ENCODE peak calls at places on chromosomes 6 and 20, in four cellular contexts. X, O, D and B are unnamed samples.

GRCh38 chr20:47878601-47879004 is 93.3 kb upstream of the SULF2 start:
- DNase-seq in D (no peak), O (no peak), X (no peak), B (peak; percentile 13)

GRCh38 chr6:93017213-93017612 is 402.1 kb downstream of the EPHA7 start:
- DNase-seq in O (no peak), D (no peak), X (no peak), B (no peak)

GRCh38 chr6:144351741-144352140 is 66.6 kb downstream of the UTRN start:
- DNase-seq in X (no peak), O (no peak), D (no peak), B (no peak)

GRCh38 chr20:61796738-61797137 is 268.9 kb downstream of the TAF4 start:
- DNase-seq in O (no peak), X (no peak), D (no peak), B (no peak)

GRCh38 chr6:131733376-131734016 is 22.7 kb upstream of the CTAGE9 start:
- DNase-seq in D (no peak), O (no peak), X (no peak), B (peak; percentile 27)

GRCh38 chr20:36754656-36755222 is 8.8 kb upstream of the NDRG3 start:
- DNase-seq in O (no peak), D (no peak), X (no peak), B (peak; percentile 53)

GRCh38 chr20:3633913-3634478 is 29.2 kb downstream of the GFRA4 start:
- DNase-seq in O (no peak), X (no peak), D (no peak), B (no peak)

GRCh38 chr6:16674666-16675392 is 86.4 kb downstream of the ATXN1 start:
- DNase-seq in X (no peak), D (no peak), O (no peak), B (no peak)

GRCh38 chr20:3420211-3420707 is 12.8 kb upstream of the DNAAF9 start:
- DNase-seq in D (peak; percentile 78), X (no peak), O (no peak), B (peak; percentile 93)

GRCh38 chr20:63227260-63227659 is 8.4 kb upstream of the BIRC7 start:
- DNase-seq in X (no peak), O (no peak), D (no peak), B (no peak)

GRCh38 chr6:28985396-28986164 is 19.5 kb downstream of the ZNF311 start:
- DNase-seq in D (peak; percentile 90), O (peak; percentile 86), X (peak; percentile 65), B (peak; percentile 97)

GRCh38 chr6:133286765-133287164 is 45.6 kb downstream of the EYA4 start:
- DNase-seq in O (no peak), X (no peak), D (no peak), B (no peak)

GRCh38 chr6:24777227-24777626 is 2.5 kb downstream of the GMNN start:
- DNase-seq in O (no peak), D (no peak), X (no peak), B (no peak)

GRCh38 chr6:41728073-41728936 is 7.1 kb downstream of the TFEB start:
- DNase-seq in D (peak; percentile 66), X (no peak), O (peak; percentile 59), B (no peak)

GRCh38 chr6:113843500-113844068 is 13.6 kb upstream of the MARCKS start:
- DNase-seq in O (no peak), X (no peak), D (no peak), B (no peak)

GRCh38 chr6:26026833-26027490 is 60.3 kb upstream of the HFE start:
- DNase-seq in D (peak; percentile 93), X (peak; percentile 88), O (peak; percentile 93), B (peak; percentile 97)

GRCh38 chr6:26024651-26025046 is 62.0 kb downstream of the TRIM38 start:
- DNase-seq in O (no peak), X (no peak), D (no peak), B (no peak)

GRCh38 chr6:26025047-26025893 is 62.0 kb upstream of the HFE start:
- DNase-seq in D (no peak), O (no peak), X (no peak), B (peak; percentile 61)

GRCh38 chr6:26027491-26028211 is 59.6 kb upstream of the HFE start:
- DNase-seq in O (no peak), D (no peak), X (no peak), B (no peak)

GRCh38 chr6:26025894-26026832 is 61.1 kb upstream of the HFE start:
- DNase-seq in X (peak; percentile 91), D (peak; percentile 96), O (peak; percentile 97), B (peak; percentile 92)
- H3K4me1 ChIP-seq in X (no peaks in the 10 kb centered on the region), D (peaks cover 26% of the 10 kb centered on the region), O (peaks cover 11% of the 10 kb centered on the region), B (peaks cover 30% of the 10 kb centered on the region)

GRCh38 chr6:90483116-90483839 is 103.6 kb downstream of the MAP3K7 start:
- DNase-seq in D (no peak), X (no peak), O (no peak), B (peak; percentile 32)

GRCh38 chr6:90479603-90479926 is 107.3 kb downstream of the MAP3K7 start:
- DNase-seq in D (no peak), O (no peak), X (no peak), B (no peak)

GRCh38 chr6:90477366-90477765 is 109.5 kb downstream of the MAP3K7 start:
- DNase-seq in X (no peak), D (no peak), O (no peak), B (no peak)

GRCh38 chr6:90478789-90479602 is 107.9 kb downstream of the MAP3K7 start:
- DNase-seq in D (peak; percentile 93), O (peak; percentile 84), X (peak; percentile 76), B (peak; percentile 93)

DNA sequence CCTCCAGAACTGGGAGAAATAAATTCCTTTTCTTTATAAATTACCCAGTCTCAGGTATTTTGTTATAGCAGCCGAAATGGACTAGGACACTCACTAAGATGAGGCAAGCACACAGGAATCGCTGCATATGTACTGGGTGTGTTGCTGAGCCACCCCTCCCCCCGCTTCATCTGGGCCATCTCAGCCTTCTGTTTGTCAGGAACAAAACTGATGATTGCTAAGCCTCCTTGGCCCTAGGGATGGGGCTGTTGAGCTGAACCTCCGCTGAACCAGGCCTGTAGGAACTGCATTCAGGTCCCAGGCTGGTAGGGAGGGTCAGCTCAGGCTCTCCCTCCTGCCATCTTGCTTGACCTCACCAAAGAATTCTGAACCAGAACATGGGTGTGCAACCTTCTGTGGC is 108.6 kb downstream of the MAP3K7 start:
- DNase-seq in X (no peak), O (no peak), D (no peak), B (no peak)
- TF ChIP-seq CTCF in X (no peak), O (no peak), D (no peak), B (no peak)

DNA sequence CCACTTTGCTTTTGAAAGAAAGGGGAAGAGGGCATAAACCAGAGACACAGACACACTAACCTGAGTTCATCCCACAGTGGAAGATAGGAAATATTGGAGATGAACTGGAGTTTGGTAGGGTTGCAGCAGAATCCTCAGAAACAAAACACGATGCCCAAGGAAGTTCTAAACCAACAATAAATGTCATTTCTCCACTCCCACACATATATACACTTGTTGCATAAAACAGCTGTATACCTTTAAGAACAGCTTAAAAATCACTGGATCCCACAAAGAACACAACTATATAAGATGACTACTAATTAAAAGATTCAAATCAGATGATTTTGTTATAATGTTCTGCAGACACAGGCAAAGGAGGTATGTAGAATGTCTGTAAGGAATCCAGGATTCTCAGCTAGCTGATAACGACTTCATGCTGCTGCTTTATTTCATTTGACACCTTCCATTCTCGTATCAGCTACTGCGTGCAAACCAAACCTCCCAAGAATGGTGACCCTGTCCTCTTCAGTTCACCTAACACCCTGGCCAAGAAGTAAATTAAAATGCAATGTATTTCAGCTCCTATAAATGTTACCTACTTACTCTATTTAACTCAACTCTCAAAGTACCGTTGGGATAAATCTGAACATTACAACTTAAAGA is 14.3 kb downstream of the KIF13A start:
- DNase-seq in X (no peak), O (no peak), D (no peak), B (no peak)
- H3K27ac ChIP-seq in X (no peak overlapping the region), O (no peak overlapping the region), D (no peak overlapping the region), B (no peak overlapping the region)

GRCh38 chr6:109059591-109060021 is 35.0 kb downstream of the SESN1 start:
- DNase-seq in D (no peak), O (no peak), X (no peak), B (peak; percentile 48)

GRCh38 chr6:109059148-109059547 is 35.5 kb downstream of the SESN1 start:
- DNase-seq in D (no peak), O (no peak), X (no peak), B (peak; percentile 43)

GRCh38 chr6:109060585-109060984 is 34.1 kb downstream of the SESN1 start:
- DNase-seq in D (no peak), X (no peak), O (no peak), B (no peak)

GRCh38 chr6:109062756-109063352 is 31.8 kb downstream of the SESN1 start:
- DNase-seq in O (no peak), D (no peak), X (no peak), B (no peak)

GRCh38 chr6:109062216-109062615 is 32.4 kb downstream of the SESN1 start:
- DNase-seq in O (no peak), X (no peak), D (no peak), B (no peak)
- H3K4me1 ChIP-seq in O (peaks cover 20% of the 10 kb centered on the region), X (no peaks in the 10 kb centered on the region), D (peaks cover 26% of the 10 kb centered on the region), B (peaks cover 5% of the 10 kb centered on the region)

GRCh38 chr6:157158897-157159296 is 164.4 kb downstream of the TMEM242 start:
- DNase-seq in X (no peak), D (no peak), O (no peak), B (no peak)
- TF ChIP-seq CTCF in X (no peak), D (no peak), O (no peak), B (no peak)

GRCh38 chr6:43578748-43579147 is 2.8 kb downstream of the POLH start:
- DNase-seq in X (no peak), D (no peak), O (no peak), B (no peak)
- H3K27ac ChIP-seq in X (no peak overlapping the region), D (no peak overlapping the region), O (no peak overlapping the region), B (no peak overlapping the region)